ENCODE peak calls at places on chromosomes 16 and 17, in six cellular contexts. J is astrocyte, Y is heart right ventricle, H is AG10803, O is psoas muscle, L is kidney epithelial cell. I is an unnamed sample.

GRCh38 chr17:71600137-71600789 is 520.6 kb upstream of the SOX9 start:
- DNase-seq in J (no peak), L (no peak), Y (no peak), H (no peak), O (no peak), I (no peak)

GRCh38 chr16:70726869-70727494 is 41.1 kb upstream of the MTSS2 start:
- DNase-seq in Y (peak; percentile 53), H (no peak), J (no peak), L (no peak), O (peak; percentile 61), I (no peak)

GRCh38 chr17:83179378-83179777 is 100.0 kb downstream of the METRNL start:
- DNase-seq in L (no peak), O (no peak), J (no peak), Y (no peak), H (no peak), I (no peak)

GRCh38 chr17:51118330-51119195 is 2.1 kb downstream of the SPAG9 start:
- DNase-seq in L (no peak), Y (no peak), J (no peak), O (peak; percentile 34), H (no peak), I (no peak)

GRCh38 chr17:80992077-80992947 is 671 bp downstream of the CHMP6 start:
- DNase-seq in H (no peak), J (no peak), O (no peak), Y (no peak), L (no peak), I (no peak)

GRCh38 chr17:7133424-7133823 is 18.8 kb upstream of the ASGR2 start:
- DNase-seq in J (no peak), H (no peak), O (no peak), Y (peak; percentile 38), L (no peak), I (no peak)

GRCh38 chr16:31061813-31062440 is 12.1 kb downstream of the ZNF668 start:
- DNase-seq in J (no peak), H (no peak), O (no peak), Y (no peak), L (no peak), I (no peak)

GRCh38 chr16:87538594-87538993 is 45.8 kb upstream of the ZCCHC14 start:
- DNase-seq in J (peak; percentile 65), O (no peak), Y (no peak), L (no peak), H (peak; percentile 83), I (peak; percentile 58)

GRCh38 chr17:16820161-16820877 is 130.3 kb downstream of the CCDC144A start:
- DNase-seq in J (no peak), H (no peak), Y (peak; percentile 45), L (no peak), O (no peak), I (no peak)

GRCh38 chr17:42132941-42133340 is 10.3 kb downstream of the HSPB9 start:
- DNase-seq in Y (no peak), H (peak; percentile 87), L (peak; percentile 84), J (peak; percentile 88), O (peak; percentile 63), I (peak; percentile 63)

GRCh38 chr16:180921-181667 is 835 bp downstream of the HBQ1 start:
- DNase-seq in O (peak; percentile 70), H (peak; percentile 42), J (peak; percentile 27), L (no peak), Y (peak; percentile 78), I (no peak)

GRCh38 chr17:76793775-76794174 is 55.9 kb downstream of the MFSD11 start:
- DNase-seq in Y (no peak), H (peak; percentile 23), L (no peak), J (peak; percentile 6), O (no peak), I (no peak)

GRCh38 chr17:81590121-81590520 is 38.0 kb upstream of the FAAP100 start:
- DNase-seq in J (no peak), Y (no peak), L (no peak), O (no peak), H (no peak), I (no peak)

GRCh38 chr16:89491238-89491869 is 993 bp upstream of the ANKRD11 start:
- DNase-seq in O (no peak), J (no peak), Y (no peak), L (no peak), H (peak; percentile 42), I (no peak)

GRCh38 chr16:70767377-70768204 is 33.4 kb downstream of the VAC14 start:
- DNase-seq in L (no peak), H (peak; percentile 70), J (no peak), Y (no peak), O (no peak), I (no peak)

GRCh38 chr17:50107790-50108414 is 12.8 kb downstream of the PDK2 start:
- DNase-seq in H (peak; percentile 28), O (no peak), L (no peak), Y (no peak), J (no peak), I (no peak)

GRCh38 chr17:79942011-79942405 is 93.7 kb downstream of the TBC1D16 start:
- DNase-seq in Y (peak; percentile 8), J (no peak), O (peak; percentile 5), L (no peak), H (no peak), I (no peak)

GRCh38 chr17:76681222-76682137 is 29.3 kb downstream of the MXRA7 start:
- DNase-seq in O (peak; percentile 63), L (no peak), J (peak; percentile 37), Y (peak; percentile 68), H (peak; percentile 61), I (no peak)

GRCh38 chr16:58393138-58393504 is 850 bp downstream of the GINS3 start:
- DNase-seq in O (no peak), H (peak; percentile 16), Y (no peak), J (no peak), L (no peak), I (no peak)

GRCh38 chr16:55021595-55022475 is 91.2 kb downstream of the IRX5 start:
- DNase-seq in Y (no peak), L (no peak), H (peak; percentile 33), J (peak; percentile 47), O (no peak), I (peak; percentile 45)

GRCh38 chr16:79867425-79867997 is 267.0 kb upstream of the MAF start:
- DNase-seq in O (no peak), H (no peak), J (no peak), L (no peak), Y (no peak), I (no peak)

GRCh38 chr17:31417051-31417792 is 25.7 kb downstream of the RAB11FIP4 start:
- DNase-seq in L (no peak), Y (no peak), O (no peak), J (no peak), H (no peak), I (no peak)
- H3K4me3 ChIP-seq in L (no peak overlapping the region), Y (no peak overlapping the region), O (no peak overlapping the region), J (no peak overlapping the region), H (no peak overlapping the region), I (no peak overlapping the region)

DNA sequence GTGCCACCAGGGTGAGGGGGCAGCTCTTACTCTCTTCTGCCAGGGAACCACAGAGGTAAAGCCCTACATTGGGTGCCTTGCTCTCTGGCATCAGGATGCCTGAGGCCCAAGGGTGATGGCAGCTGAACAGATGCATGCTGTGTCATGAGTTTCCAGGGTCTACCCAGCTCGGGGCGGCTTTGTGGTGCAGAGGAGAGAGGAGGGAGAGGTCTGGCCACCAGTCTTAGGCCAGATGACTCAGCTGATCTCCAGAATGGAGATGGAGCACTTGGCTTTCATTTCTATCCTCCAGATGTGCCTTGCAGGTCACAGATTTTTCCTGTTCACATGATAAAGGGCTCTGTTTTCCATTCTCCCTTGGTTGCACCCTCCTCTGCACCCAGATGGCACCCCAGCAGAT is 23.6 kb upstream of the USP22 start:
- DNase-seq in L (no peak), J (no peak), H (peak; percentile 28), Y (no peak), O (no peak), I (no peak)
- TF ChIP-seq CTCF in L (no peak), J (no peak), H (no peak), Y (no peak), O (no peak), I (no peak)

GRCh38 chr16:86064431-86065250 is 165.7 kb downstream of the IRF8 start:
- DNase-seq in H (no peak), O (no peak), J (no peak), Y (no peak), L (no peak), I (no peak)
- H3K4me3 ChIP-seq in H (no peak overlapping the region), O (no peak overlapping the region), J (no peak overlapping the region), Y (no peak overlapping the region), L (no peak overlapping the region), I (no peak overlapping the region)

GRCh38 chr16:68085259-68086071 is at the start of gene NFATC3:
- DNase-seq in Y (peak; percentile 99), J (peak; percentile 42), L (no peak), H (peak; percentile 97), O (peak; percentile 100), I (peak; percentile 76)
- TF ChIP-seq CTCF in Y (no peak), J (no peak), L (no peak), H (no peak), O (peak; percentile 8), I (no peak)

I was measured in AG09309.